ENCODE peak calls at places on chromosomes 6 and 20, in seven cellular contexts. N is uterus, M is Panc1, K is transverse colon, H is tibial artery, B is GM23338, A is OCI-LY7. S is an unnamed sample.

GRCh38 chr6:151379933-151380847 is 11.2 kb downstream of the ZBTB2 start:
- DNase-seq in N (no peak), M (no peak), K (no peak), H (no peak), B (peak; percentile 17), A (no peak), S (no peak)

GRCh38 chr20:43844778-43845614 is 69.7 kb upstream of the TOX2 start:
- DNase-seq in N (no peak), M (peak; percentile 86), K (no peak), H (peak; percentile 36), B (no peak), A (no peak), S (peak; percentile 74)

GRCh38 chr20:49123982-49124381 is 64.2 kb downstream of the STAU1 start:
- DNase-seq in N (no peak), M (no peak), K (no peak), H (no peak), B (no peak), A (no peak), S (no peak)

GRCh38 chr6:6597682-6598081 is 9.2 kb downstream of the LY86 start:
- DNase-seq in N (no peak), M (no peak), K (no peak), H (no peak), B (peak; percentile 19), A (no peak), S (no peak)

GRCh38 chr20:47274449-47275108 is 81.9 kb downstream of the ZMYND8 start:
- DNase-seq in N (no peak), M (peak; percentile 73), K (no peak), H (no peak), B (no peak), A (no peak), S (peak; percentile 87)

GRCh38 chr20:64100946-64101688 is 6.2 kb downstream of the NPBWR2 start:
- DNase-seq in N (no peak), M (no peak), K (no peak), H (no peak), B (peak; percentile 0), A (no peak), S (no peak)

GRCh38 chr20:11799131-11799800 is 118.4 kb upstream of the BTBD3 start:
- DNase-seq in N (no peak), M (no peak), K (no peak), H (no peak), B (no peak), A (no peak), S (no peak)

GRCh38 chr6:168031411-168032382 is 34.2 kb downstream of the KIF25 start:
- DNase-seq in N (no peak), M (no peak), K (no peak), H (no peak), B (no peak), A (no peak), S (no peak)

GRCh38 chr6:26216886-26217713 is 129.9 kb downstream of the HFE start:
- DNase-seq in N (peak; percentile 83), M (no peak), K (peak; percentile 90), H (peak; percentile 84), B (peak; percentile 95), A (peak; percentile 91), S (no peak)

GRCh38 chr20:36463212-36464061 is 77.9 kb upstream of the MYL9 start:
- DNase-seq in N (no peak), M (no peak), K (no peak), H (no peak), B (no peak), A (peak; percentile 29), S (no peak)

GRCh38 chr20:38412877-38413577 is 22.1 kb downstream of the SNHG17 start:
- DNase-seq in N (no peak), M (no peak), K (no peak), H (no peak), B (no peak), A (no peak), S (no peak)

GRCh38 chr6:114087496-114087895 is 116.5 kb upstream of the HDAC2 start:
- DNase-seq in N (no peak), M (no peak), K (no peak), H (no peak), B (no peak), A (no peak), S (no peak)

GRCh38 chr6:42509765-42510164 is 54.1 kb upstream of the UBR2 start:
- DNase-seq in N (no peak), M (no peak), K (no peak), H (no peak), B (no peak), A (no peak), S (no peak)

GRCh38 chr20:53806683-53807401 is 213.2 kb upstream of the ZNF217 start:
- DNase-seq in N (no peak), M (no peak), K (no peak), H (no peak), B (peak; percentile 44), A (no peak), S (no peak)

GRCh38 chr6:104705095-104705707 is 154.5 kb downstream of the HACE1 start:
- DNase-seq in N (no peak), M (peak; percentile 10), K (peak; percentile 14), H (no peak), B (no peak), A (peak; percentile 52), S (peak; percentile 72)

GRCh38 chr20:8127553-8128255 is 4.4 kb upstream of the PLCB1 start:
- DNase-seq in N (no peak), M (no peak), K (no peak), H (no peak), B (no peak), A (no peak), S (no peak)

GRCh38 chr6:24930386-24930785 is 5.4 kb downstream of the RIPOR2 start:
- DNase-seq in N (peak; percentile 26), M (no peak), K (no peak), H (no peak), B (no peak), A (no peak), S (no peak)

GRCh38 chr20:34029415-34029814 is 35.7 kb downstream of the RALY start:
- DNase-seq in N (no peak), M (no peak), K (no peak), H (no peak), B (no peak), A (no peak), S (no peak)

GRCh38 chr6:13026100-13026499 is 302.2 kb downstream of the TBC1D7 start:
- DNase-seq in N (no peak), M (no peak), K (no peak), H (no peak), B (no peak), A (no peak), S (no peak)

GRCh38 chr20:18588554-18589043 is 745 bp downstream of the DTD1 start:
- DNase-seq in N (peak; percentile 17), M (no peak), K (peak; percentile 9), H (no peak), B (peak; percentile 50), A (no peak), S (no peak)

GRCh38 chr20:10706460-10706811 is 32.6 kb upstream of the JAG1 start:
- DNase-seq in N (no peak), M (no peak), K (no peak), H (no peak), B (no peak), A (no peak), S (no peak)

GRCh38 chr6:117711369-117711768 is 36.1 kb downstream of the NUS1 start:
- DNase-seq in N (no peak), M (no peak), K (no peak), H (no peak), B (peak; percentile 28), A (peak; percentile 11), S (no peak)
- TF ChIP-seq CTCF in N (no peak), M (peak; percentile 46), K (no peak), H (no peak), B (peak; percentile 27), A (peak; percentile 63), S (peak; percentile 39)

DNA sequence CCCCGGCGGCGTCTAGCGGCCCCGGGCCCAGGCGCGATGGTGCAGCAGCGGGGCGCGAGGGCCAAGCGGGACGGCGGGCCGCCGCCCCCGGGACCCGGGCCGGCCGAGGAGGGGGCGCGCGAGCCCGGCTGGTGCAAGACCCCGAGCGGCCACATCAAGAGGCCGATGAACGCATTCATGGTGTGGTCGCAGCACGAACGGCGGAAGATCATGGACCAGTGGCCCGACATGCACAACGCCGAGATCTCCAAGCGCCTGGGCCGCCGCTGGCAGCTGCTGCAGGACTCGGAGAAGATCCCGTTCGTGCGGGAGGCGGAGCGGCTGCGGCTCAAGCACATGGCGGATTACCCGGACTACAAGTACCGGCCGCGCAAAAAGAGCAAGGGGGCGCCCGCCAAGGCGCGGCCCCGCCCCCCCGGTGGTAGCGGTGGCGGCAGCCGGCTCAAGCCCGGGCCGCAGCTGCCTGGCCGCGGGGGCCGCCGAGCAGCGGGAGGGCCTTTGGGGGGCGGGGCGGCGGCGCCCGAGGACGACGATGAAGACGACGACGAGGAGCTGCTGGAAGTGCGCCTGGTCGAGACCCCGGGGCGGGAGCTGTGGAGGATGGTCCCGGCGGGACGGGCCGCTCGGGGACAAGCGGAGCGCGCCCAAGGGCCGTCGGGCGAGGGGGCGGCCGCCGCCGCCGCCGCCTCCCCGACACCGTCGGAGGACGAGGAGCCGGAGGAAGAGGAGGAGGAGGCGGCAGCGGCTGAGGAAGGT is 715 bp downstream of the SOX12 start:
- DNase-seq in N (peak; percentile 73), M (no peak), K (peak; percentile 58), H (peak; percentile 64), B (peak; percentile 66), A (peak; percentile 84), S (peak; percentile 42)
- H3K4me1 ChIP-seq in N (no peaks in the 10 kb centered on the region), M (peaks cover 28% of the 10 kb centered on the region), K (peaks cover 40% of the 10 kb centered on the region), H (peaks cover 44% of the 10 kb centered on the region), B (peaks cover 52% of the 10 kb centered on the region), A (peaks cover 36% of the 10 kb centered on the region), S (peaks cover 9% of the 10 kb centered on the region)

GRCh38 chr20:32680544-32681174 is 6.9 kb upstream of the C20orf203 start:
- DNase-seq in N (no peak), M (no peak), K (no peak), H (no peak), B (peak; percentile 52), A (no peak), S (no peak)
- TF ChIP-seq CTCF in N (no peak), M (no peak), K (no peak), H (no peak), B (peak; percentile 11), A (no peak), S (no peak)

GRCh38 chr6:156933201-156934053 is 156.2 kb downstream of the ARID1B start:
- DNase-seq in N (no peak), M (no peak), K (peak; percentile 76), H (no peak), B (peak; percentile 50), A (peak; percentile 58), S (no peak)

GRCh38 chr6:156935000-156935399 is 157.8 kb downstream of the ARID1B start:
- DNase-seq in N (no peak), M (no peak), K (no peak), H (no peak), B (no peak), A (no peak), S (no peak)

GRCh38 chr6:156938143-156938542 is 161.0 kb downstream of the ARID1B start:
- DNase-seq in N (no peak), M (no peak), K (no peak), H (no peak), B (no peak), A (no peak), S (no peak)

GRCh38 chr6:156931283-156931682 is 154.1 kb downstream of the ARID1B start:
- DNase-seq in N (no peak), M (no peak), K (no peak), H (no peak), B (no peak), A (no peak), S (no peak)

DNA sequence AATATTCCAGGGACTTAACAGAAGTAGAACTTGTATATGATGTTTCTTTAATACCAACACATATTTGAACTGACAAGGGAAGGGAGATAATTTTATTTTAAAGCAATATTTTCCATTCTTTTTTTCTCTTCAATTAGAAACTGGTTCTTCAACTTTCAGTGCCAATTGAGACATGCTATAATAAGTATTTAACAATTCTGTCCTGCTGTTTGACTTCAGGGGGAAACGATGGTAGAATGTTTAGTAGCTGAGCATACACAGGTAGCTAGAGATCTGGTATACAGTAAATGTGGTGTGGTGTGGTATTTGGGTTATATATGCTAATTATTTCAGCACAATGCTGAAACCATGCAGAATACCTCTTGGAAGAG is 156.9 kb downstream of the ARID1B start:
- DNase-seq in N (no peak), M (no peak), K (no peak), H (no peak), B (no peak), A (no peak), S (peak; percentile 46)
- H3K4me1 ChIP-seq in N (no peaks in the 10 kb centered on the region), M (peaks cover 18% of the 10 kb centered on the region), K (peaks cover 62% of the 10 kb centered on the region), H (peaks cover 37% of the 10 kb centered on the region), B (peaks cover 45% of the 10 kb centered on the region), A (peaks cover 19% of the 10 kb centered on the region), S (peaks cover 19% of the 10 kb centered on the region)

S was measured in foreskin keratinocyte.